ENCODE peak calls at places on chromosomes 4 and X, in six cellular contexts. One of them, this sample, is unnamed.

GRCh38 chrX:119606508-119607389 is 525 bp upstream of the NKRF start:
- DNase-seq in Peyer's patch: no peak
- DNase-seq in aorta: no peak
- DNase-seq in stimulated activated CD8-positive, alpha-beta memory T cell treated with anti-CD3 and anti-CD28 coated beads, Interleukin-15, amount 100 ng/mL, for 24 hours: no peak
- DNase-seq in GM23338: no peak
- DNase-seq in HTR-8/SVneo: no peak
- DNase-seq in this sample: peak

GRCh38 chrX:48786825-48787538 is 592 bp downstream of the GATA1 start:
- DNase-seq in aorta: no peak
- DNase-seq in Peyer's patch: no peak
- DNase-seq in stimulated activated CD8-positive, alpha-beta memory T cell treated with anti-CD3 and anti-CD28 coated beads, Interleukin-15, amount 100 ng/mL, for 24 hours: no peak
- DNase-seq in HTR-8/SVneo: no peak
- DNase-seq in GM23338: no peak
- DNase-seq in this sample: no peak

GRCh38 chr4:114052227-114052626 is 72.8 kb upstream of the ARSJ start:
- DNase-seq in Peyer's patch: no peak
- DNase-seq in stimulated activated CD8-positive, alpha-beta memory T cell treated with anti-CD3 and anti-CD28 coated beads, Interleukin-15, amount 100 ng/mL, for 24 hours: no peak
- DNase-seq in GM23338: no peak
- DNase-seq in HTR-8/SVneo: no peak
- DNase-seq in aorta: no peak
- DNase-seq in this sample: no peak

GRCh38 chrX:10217218-10217617 is 60.4 kb downstream of the CLCN4 start:
- DNase-seq in HTR-8/SVneo: no peak
- DNase-seq in stimulated activated CD8-positive, alpha-beta memory T cell treated with anti-CD3 and anti-CD28 coated beads, Interleukin-15, amount 100 ng/mL, for 24 hours: no peak
- DNase-seq in Peyer's patch: no peak
- DNase-seq in aorta: no peak
- DNase-seq in GM23338: peak
- DNase-seq in this sample: no peak

GRCh38 chr4:32025840-32026459 is 1305.8 kb downstream of the PCDH7 start:
- DNase-seq in stimulated activated CD8-positive, alpha-beta memory T cell treated with anti-CD3 and anti-CD28 coated beads, Interleukin-15, amount 100 ng/mL, for 24 hours: no peak
- DNase-seq in Peyer's patch: peak
- DNase-seq in GM23338: peak
- DNase-seq in aorta: no peak
- DNase-seq in HTR-8/SVneo: peak
- DNase-seq in this sample: no peak

GRCh38 chr4:78293841-78294301 is 236.7 kb downstream of the FRAS1 start:
- DNase-seq in Peyer's patch: no peak
- DNase-seq in stimulated activated CD8-positive, alpha-beta memory T cell treated with anti-CD3 and anti-CD28 coated beads, Interleukin-15, amount 100 ng/mL, for 24 hours: no peak
- DNase-seq in HTR-8/SVneo: peak
- DNase-seq in GM23338: no peak
- DNase-seq in aorta: no peak
- DNase-seq in this sample: no peak

GRCh38 chr4:88457307-88458090 is 580 bp downstream of the HERC5 start:
- DNase-seq in GM23338: peak
- DNase-seq in stimulated activated CD8-positive, alpha-beta memory T cell treated with anti-CD3 and anti-CD28 coated beads, Interleukin-15, amount 100 ng/mL, for 24 hours: peak
- DNase-seq in Peyer's patch: peak
- DNase-seq in aorta: peak
- DNase-seq in HTR-8/SVneo: no peak
- DNase-seq in this sample: no peak

GRCh38 chrX:79100791-79101484 is 43.5 kb upstream of the GPR174 start:
- DNase-seq in Peyer's patch: no peak
- DNase-seq in GM23338: no peak
- DNase-seq in stimulated activated CD8-positive, alpha-beta memory T cell treated with anti-CD3 and anti-CD28 coated beads, Interleukin-15, amount 100 ng/mL, for 24 hours: no peak
- DNase-seq in HTR-8/SVneo: no peak
- DNase-seq in aorta: no peak
- DNase-seq in this sample: no peak

GRCh38 chr4:8376361-8377102 is 64.0 kb downstream of the ACOX3 start:
- DNase-seq in Peyer's patch: no peak
- DNase-seq in GM23338: no peak
- DNase-seq in stimulated activated CD8-positive, alpha-beta memory T cell treated with anti-CD3 and anti-CD28 coated beads, Interleukin-15, amount 100 ng/mL, for 24 hours: no peak
- DNase-seq in aorta: peak
- DNase-seq in HTR-8/SVneo: no peak
- DNase-seq in this sample: no peak

GRCh38 chr4:104571341-104571740 is 76.6 kb upstream of the CXXC4 start:
- DNase-seq in stimulated activated CD8-positive, alpha-beta memory T cell treated with anti-CD3 and anti-CD28 coated beads, Interleukin-15, amount 100 ng/mL, for 24 hours: no peak
- DNase-seq in aorta: no peak
- DNase-seq in HTR-8/SVneo: no peak
- DNase-seq in Peyer's patch: no peak
- DNase-seq in GM23338: no peak
- DNase-seq in this sample: no peak